ENCODE peak calls at places on chromosomes 1 and 21, in eight cellular contexts. One of them, this sample, is unnamed.

GRCh38 chr1:117656202-117656641 is 50.4 kb downstream of the TENT5C start:
- DNase-seq in kidney glomerular epithelial cell: no peak
- DNase-seq in HEK293T: no peak
- DNase-seq in adrenal gland: no peak
- DNase-seq in mesothelial cell of epicardium: no peak
- DNase-seq in DMS153: no peak
- DNase-seq in AG09309: no peak
- DNase-seq in COR-L47: no peak
- DNase-seq in this sample: no peak

GRCh38 chr1:7549693-7550161 is 221.4 kb upstream of the VAMP3 start:
- DNase-seq in kidney glomerular epithelial cell: peak
- DNase-seq in HEK293T: no peak
- DNase-seq in adrenal gland: no peak
- DNase-seq in mesothelial cell of epicardium: no peak
- DNase-seq in DMS153: no peak
- DNase-seq in AG09309: no peak
- DNase-seq in COR-L47: no peak
- DNase-seq in this sample: no peak

GRCh38 chr1:101253976-101254660 is 17.3 kb downstream of the S1PR1 start:
- DNase-seq in kidney glomerular epithelial cell: peak
- DNase-seq in HEK293T: peak
- DNase-seq in adrenal gland: peak
- DNase-seq in mesothelial cell of epicardium: no peak
- DNase-seq in DMS153: no peak
- DNase-seq in AG09309: peak
- DNase-seq in COR-L47: no peak
- DNase-seq in this sample: no peak

GRCh38 chr1:53938136-53938830 is 7.2 kb downstream of the IFT25 start:
- DNase-seq in kidney glomerular epithelial cell: no peak
- DNase-seq in HEK293T: no peak
- DNase-seq in adrenal gland: no peak
- DNase-seq in mesothelial cell of epicardium: no peak
- DNase-seq in DMS153: no peak
- DNase-seq in AG09309: no peak
- DNase-seq in COR-L47: no peak
- DNase-seq in this sample: no peak

GRCh38 chr1:107501081-107501605 is 360.3 kb downstream of the NTNG1 start:
- DNase-seq in kidney glomerular epithelial cell: no peak
- DNase-seq in HEK293T: no peak
- DNase-seq in adrenal gland: no peak
- DNase-seq in mesothelial cell of epicardium: no peak
- DNase-seq in DMS153: no peak
- DNase-seq in AG09309: no peak
- DNase-seq in COR-L47: no peak
- DNase-seq in this sample: no peak

GRCh38 chr1:23591460-23592208 is 32.3 kb upstream of the ID3 start:
- DNase-seq in kidney glomerular epithelial cell: no peak
- DNase-seq in HEK293T: no peak
- DNase-seq in adrenal gland: no peak
- DNase-seq in mesothelial cell of epicardium: no peak
- DNase-seq in DMS153: no peak
- DNase-seq in AG09309: no peak
- DNase-seq in COR-L47: no peak
- DNase-seq in this sample: no peak

GRCh38 chr21:24470852-24471251 is 1136.4 kb downstream of the MRPL39 start:
- DNase-seq in kidney glomerular epithelial cell: no peak
- DNase-seq in HEK293T: no peak
- DNase-seq in adrenal gland: no peak
- DNase-seq in mesothelial cell of epicardium: no peak
- DNase-seq in DMS153: no peak
- DNase-seq in AG09309: no peak
- DNase-seq in COR-L47: no peak
- DNase-seq in this sample: no peak

GRCh38 chr21:41966872-41967621 is 13.2 kb upstream of the C2CD2 start:
- DNase-seq in kidney glomerular epithelial cell: no peak
- DNase-seq in HEK293T: no peak
- DNase-seq in adrenal gland: peak
- DNase-seq in mesothelial cell of epicardium: no peak
- DNase-seq in DMS153: no peak
- DNase-seq in AG09309: no peak
- DNase-seq in COR-L47: no peak
- DNase-seq in this sample: no peak

GRCh38 chr1:69511426-69512192 is 56.1 kb upstream of the LRRC7 start:
- DNase-seq in kidney glomerular epithelial cell: no peak
- DNase-seq in HEK293T: no peak
- DNase-seq in adrenal gland: no peak
- DNase-seq in mesothelial cell of epicardium: no peak
- DNase-seq in DMS153: no peak
- DNase-seq in AG09309: peak
- DNase-seq in COR-L47: no peak
- DNase-seq in this sample: no peak

GRCh38 chr1:52748119-52748518 is 21.9 kb downstream of the ZYG11B start:
- DNase-seq in kidney glomerular epithelial cell: no peak
- DNase-seq in HEK293T: no peak
- DNase-seq in adrenal gland: no peak
- DNase-seq in mesothelial cell of epicardium: no peak
- DNase-seq in DMS153: no peak
- DNase-seq in AG09309: no peak
- DNase-seq in COR-L47: no peak
- DNase-seq in this sample: no peak

GRCh38 chr1:147167361-147167760 is 4.9 kb downstream of the PRKAB2 start:
- DNase-seq in kidney glomerular epithelial cell: peak
- DNase-seq in HEK293T: no peak
- DNase-seq in adrenal gland: no peak
- DNase-seq in mesothelial cell of epicardium: no peak
- DNase-seq in DMS153: no peak
- DNase-seq in AG09309: peak
- DNase-seq in COR-L47: no peak
- DNase-seq in this sample: no peak

GRCh38 chr1:201192478-201192804 is 1.8 kb downstream of the IGFN1 start:
- DNase-seq in kidney glomerular epithelial cell: no peak
- DNase-seq in HEK293T: no peak
- DNase-seq in adrenal gland: no peak
- DNase-seq in mesothelial cell of epicardium: no peak
- DNase-seq in DMS153: no peak
- DNase-seq in AG09309: no peak
- DNase-seq in COR-L47: no peak
- DNase-seq in this sample: no peak

GRCh38 chr1:179025975-179026812 is 500 bp downstream of the FAM20B start:
- DNase-seq in kidney glomerular epithelial cell: peak
- DNase-seq in HEK293T: peak
- DNase-seq in adrenal gland: peak
- DNase-seq in mesothelial cell of epicardium: peak
- DNase-seq in DMS153: peak
- DNase-seq in AG09309: no peak
- DNase-seq in COR-L47: peak
- DNase-seq in this sample: peak

GRCh38 chr1:166258017-166258416 is 91.2 kb upstream of the FAM78B start:
- DNase-seq in kidney glomerular epithelial cell: no peak
- DNase-seq in HEK293T: no peak
- DNase-seq in adrenal gland: no peak
- DNase-seq in mesothelial cell of epicardium: no peak
- DNase-seq in DMS153: no peak
- DNase-seq in AG09309: no peak
- DNase-seq in COR-L47: no peak
- DNase-seq in this sample: no peak

GRCh38 chr1:89200668-89201488 is 2.1 kb upstream of the GBP4 start:
- DNase-seq in kidney glomerular epithelial cell: no peak
- DNase-seq in HEK293T: no peak
- DNase-seq in adrenal gland: no peak
- DNase-seq in mesothelial cell of epicardium: no peak
- DNase-seq in DMS153: no peak
- DNase-seq in AG09309: no peak
- DNase-seq in COR-L47: no peak
- DNase-seq in this sample: no peak

GRCh38 chr1:26375081-26375480 is 2.5 kb upstream of the ZNF683 start:
- DNase-seq in kidney glomerular epithelial cell: no peak
- DNase-seq in HEK293T: no peak
- DNase-seq in adrenal gland: no peak
- DNase-seq in mesothelial cell of epicardium: no peak
- DNase-seq in DMS153: no peak
- DNase-seq in AG09309: no peak
- DNase-seq in COR-L47: no peak
- DNase-seq in this sample: no peak

GRCh38 chr1:243792891-243793290 is 57.2 kb downstream of the AKT3 start:
- DNase-seq in kidney glomerular epithelial cell: no peak
- DNase-seq in HEK293T: no peak
- DNase-seq in adrenal gland: no peak
- DNase-seq in mesothelial cell of epicardium: no peak
- DNase-seq in DMS153: no peak
- DNase-seq in AG09309: no peak
- DNase-seq in COR-L47: no peak
- DNase-seq in this sample: no peak

GRCh38 chr1:2580691-2581090 is 5.9 kb upstream of the PRXL2B start:
- DNase-seq in kidney glomerular epithelial cell: no peak
- DNase-seq in HEK293T: no peak
- DNase-seq in adrenal gland: no peak
- DNase-seq in mesothelial cell of epicardium: no peak
- DNase-seq in DMS153: no peak
- DNase-seq in AG09309: no peak
- DNase-seq in COR-L47: no peak
- DNase-seq in this sample: no peak

GRCh38 chr1:27601771-27602509 is 2.0 kb downstream of the AHDC1 start:
- DNase-seq in kidney glomerular epithelial cell: no peak
- DNase-seq in HEK293T: no peak
- DNase-seq in adrenal gland: peak
- DNase-seq in mesothelial cell of epicardium: no peak
- DNase-seq in DMS153: no peak
- DNase-seq in AG09309: no peak
- DNase-seq in COR-L47: no peak
- DNase-seq in this sample: no peak

GRCh38 chr1:109906160-109906838 is 4.3 kb upstream of the CSF1 start:
- DNase-seq in kidney glomerular epithelial cell: no peak
- DNase-seq in HEK293T: no peak
- DNase-seq in adrenal gland: no peak
- DNase-seq in mesothelial cell of epicardium: no peak
- DNase-seq in DMS153: no peak
- DNase-seq in AG09309: no peak
- DNase-seq in COR-L47: no peak
- DNase-seq in this sample: no peak

GRCh38 chr1:27652505-27652904 is 17.5 kb upstream of the FGR start:
- DNase-seq in kidney glomerular epithelial cell: no peak
- DNase-seq in HEK293T: no peak
- DNase-seq in adrenal gland: no peak
- DNase-seq in mesothelial cell of epicardium: no peak
- DNase-seq in DMS153: no peak
- DNase-seq in AG09309: no peak
- DNase-seq in COR-L47: no peak
- DNase-seq in this sample: no peak

GRCh38 chr1:89085781-89086180 is 20.8 kb upstream of the GBP1 start:
- DNase-seq in kidney glomerular epithelial cell: peak
- DNase-seq in HEK293T: no peak
- DNase-seq in adrenal gland: peak
- DNase-seq in mesothelial cell of epicardium: no peak
- DNase-seq in DMS153: peak
- DNase-seq in AG09309: no peak
- DNase-seq in COR-L47: no peak
- DNase-seq in this sample: no peak

GRCh38 chr21:45818904-45819285 is 162.7 kb upstream of the COL6A1 start:
- DNase-seq in kidney glomerular epithelial cell: no peak
- DNase-seq in HEK293T: no peak
- DNase-seq in adrenal gland: no peak
- DNase-seq in mesothelial cell of epicardium: no peak
- DNase-seq in DMS153: no peak
- DNase-seq in AG09309: peak
- DNase-seq in COR-L47: no peak
- DNase-seq in this sample: no peak

GRCh38 chr1:196546272-196547245 is 61.7 kb downstream of the KCNT2 start:
- DNase-seq in kidney glomerular epithelial cell: no peak
- DNase-seq in HEK293T: no peak
- DNase-seq in adrenal gland: no peak
- DNase-seq in mesothelial cell of epicardium: no peak
- DNase-seq in DMS153: no peak
- DNase-seq in AG09309: no peak
- DNase-seq in COR-L47: no peak
- DNase-seq in this sample: no peak

GRCh38 chr1:11790880-11791715 is 14.7 kb downstream of the MTHFR start:
- DNase-seq in kidney glomerular epithelial cell: no peak
- DNase-seq in HEK293T: no peak
- DNase-seq in adrenal gland: peak
- DNase-seq in mesothelial cell of epicardium: no peak
- DNase-seq in DMS153: no peak
- DNase-seq in AG09309: peak
- DNase-seq in COR-L47: no peak
- DNase-seq in this sample: no peak

GRCh38 chr21:35974801-35975200 is 85.5 kb downstream of the SETD4 start:
- DNase-seq in kidney glomerular epithelial cell: no peak
- DNase-seq in HEK293T: no peak
- DNase-seq in adrenal gland: no peak
- DNase-seq in mesothelial cell of epicardium: no peak
- DNase-seq in DMS153: peak
- DNase-seq in AG09309: no peak
- DNase-seq in COR-L47: peak
- DNase-seq in this sample: no peak

GRCh38 chr1:61227857-61228557 is 145.6 kb downstream of the NFIA start:
- DNase-seq in kidney glomerular epithelial cell: no peak
- DNase-seq in HEK293T: no peak
- DNase-seq in adrenal gland: no peak
- DNase-seq in mesothelial cell of epicardium: no peak
- DNase-seq in DMS153: no peak
- DNase-seq in AG09309: no peak
- DNase-seq in COR-L47: no peak
- DNase-seq in this sample: peak

GRCh38 chr1:36183309-36183856 is 27.4 kb downstream of the MAP7D1 start:
- DNase-seq in kidney glomerular epithelial cell: no peak
- DNase-seq in HEK293T: no peak
- DNase-seq in adrenal gland: no peak
- DNase-seq in mesothelial cell of epicardium: no peak
- DNase-seq in DMS153: peak
- DNase-seq in AG09309: no peak
- DNase-seq in COR-L47: no peak
- DNase-seq in this sample: no peak

GRCh38 chr21:41973861-41974751 is 20.3 kb upstream of the C2CD2 start:
- DNase-seq in kidney glomerular epithelial cell: no peak
- DNase-seq in HEK293T: peak
- DNase-seq in adrenal gland: no peak
- DNase-seq in mesothelial cell of epicardium: peak
- DNase-seq in DMS153: no peak
- DNase-seq in AG09309: no peak
- DNase-seq in COR-L47: no peak
- DNase-seq in this sample: no peak

This sample was measured in NCI-H1105 treated with DMSO at 0.1 percent for 48 hours.